ENCODE peak calls at places on chromosomes 5 and 9, in eight cellular contexts. Q is SJSA1, B is vagina, K is colonic mucosa, C is brain microvascular endothelial cell, L is heart left ventricle, S is stomach, F is bronchial epithelial cell. W is an unnamed sample. For H3K27me3, the result is how much of the 10 kb centered on the place peaks cover.

GRCh38 chr9:74951725-74952151 is 974 bp downstream of the C9orf40 start:
- DNase-seq in Q (no peak), B (no peak), K (peak), C (peak), L (peak), S (peak), F (peak), W (peak)

GRCh38 chr9:18463991-18464390 is 10.0 kb upstream of the ADAMTSL1 start:
- DNase-seq in Q (no peak), B (no peak), K (no peak), C (no peak), L (no peak), S (no peak), F (peak), W (no peak)

GRCh38 chr9:6216951-6217350 is 1.3 kb downstream of the IL33 start:
- DNase-seq in Q (no peak), B (no peak), K (no peak), C (no peak), L (no peak), S (no peak), F (no peak), W (no peak)

GRCh38 chr9:4382722-4383317 is 83.0 kb upstream of the GLIS3 start:
- DNase-seq in Q (no peak), B (no peak), K (no peak), C (peak), L (no peak), S (no peak), F (peak), W (no peak)

GRCh38 chr9:117649126-117649525 is 55.1 kb upstream of the TLR4 start:
- DNase-seq in Q (no peak), B (no peak), K (no peak), C (no peak), L (no peak), S (no peak), F (no peak), W (no peak)

GRCh38 chr9:81076131-81076530 is 613.2 kb downstream of the TLE1 start:
- DNase-seq in Q (no peak), B (no peak), K (no peak), C (no peak), L (no peak), S (no peak), F (no peak), W (no peak)

GRCh38 chr5:134873494-134873893 is 677 bp upstream of the TXNDC15 start:
- DNase-seq in Q (no peak), B (no peak), K (no peak), C (no peak), L (no peak), S (no peak), F (no peak), W (no peak)

GRCh38 chr5:41793156-41793770 is 77.0 kb downstream of the OXCT1 start:
- DNase-seq in Q (no peak), B (no peak), K (no peak), C (peak), L (no peak), S (no peak), F (peak), W (no peak)

GRCh38 chr5:123181394-123181801 is 92.4 kb downstream of the PRDM6 start:
- DNase-seq in Q (no peak), B (no peak), K (no peak), C (no peak), L (no peak), S (no peak), F (peak), W (no peak)

GRCh38 chr9:105662184-105663104 is at the start of gene TAL2:
- DNase-seq in Q (no peak), B (no peak), K (no peak), C (no peak), L (no peak), S (no peak), F (no peak), W (no peak)

GRCh38 chr5:59021286-59021673 is 438.4 kb downstream of the RAB3C start:
- DNase-seq in Q (no peak), B (no peak), K (no peak), C (no peak), L (no peak), S (no peak), F (no peak), W (no peak)

GRCh38 chr9:14992516-14992915 is 82.3 kb upstream of the FREM1 start:
- DNase-seq in Q (no peak), B (no peak), K (no peak), C (no peak), L (no peak), S (no peak), F (no peak), W (no peak)

GRCh38 chr5:59674763-59675162 is 218.8 kb downstream of the PDE4D start:
- DNase-seq in Q (no peak), B (no peak), K (no peak), C (no peak), L (no peak), S (no peak), F (peak), W (no peak)

GRCh38 chr9:38052147-38052546 is 16.9 kb downstream of the SHB start:
- DNase-seq in Q (no peak), B (no peak), K (no peak), C (no peak), L (no peak), S (no peak), F (no peak), W (no peak)

GRCh38 chr9:96122756-96123155 is 179.2 kb downstream of the HSD17B3 start:
- DNase-seq in Q (peak), B (no peak), K (no peak), C (peak), L (no peak), S (no peak), F (peak), W (no peak)

GRCh38 chr5:138829341-138829740 is 45.8 kb downstream of the LRRTM2 start:
- DNase-seq in Q (no peak), B (no peak), K (no peak), C (no peak), L (no peak), S (no peak), F (peak), W (no peak)

GRCh38 chr5:124057161-124057814 is 545.3 kb downstream of the CSNK1G3 start:
- DNase-seq in Q (no peak), B (no peak), K (peak), C (no peak), L (no peak), S (peak), F (peak), W (peak)

GRCh38 chr5:172403822-172404221 is 50.5 kb downstream of the SH3PXD2B start:
- DNase-seq in Q (no peak), B (no peak), K (no peak), C (no peak), L (peak), S (no peak), F (no peak), W (no peak)

GRCh38 chr9:129011761-129012281 is 16.3 kb downstream of the SH3GLB2 start:
- DNase-seq in Q (no peak), B (no peak), K (no peak), C (no peak), L (no peak), S (no peak), F (no peak), W (no peak)

GRCh38 chr5:84374568-84374967 is 10.1 kb downstream of the EDIL3 start:
- DNase-seq in Q (no peak), B (no peak), K (no peak), C (peak), L (no peak), S (no peak), F (no peak), W (no peak)

GRCh38 chr9:69744688-69745380 is 15.0 kb downstream of the PTAR1 start:
- DNase-seq in Q (no peak), B (no peak), K (no peak), C (no peak), L (no peak), S (no peak), F (peak), W (no peak)

GRCh38 chr9:121748727-121749546 is 97.5 kb downstream of the DAB2IP start:
- DNase-seq in Q (no peak), B (no peak), K (no peak), C (peak), L (peak), S (no peak), F (no peak), W (no peak)

GRCh38 chr9:125428060-125428481 is 166.4 kb downstream of the GAPVD1 start:
- DNase-seq in Q (no peak), B (no peak), K (no peak), C (no peak), L (no peak), S (peak), F (no peak), W (no peak)

GRCh38 chr5:135356522-135357318 is 42.3 kb downstream of the MACROH2A1 start:
- DNase-seq in Q (no peak), B (no peak), K (peak), C (peak), L (peak), S (peak), F (no peak), W (peak)

GRCh38 chr9:37042421-37042820 is 8.4 kb upstream of the PAX5 start:
- DNase-seq in Q (no peak), B (no peak), K (no peak), C (no peak), L (no peak), S (no peak), F (no peak), W (no peak)
- H3K27me3 ChIP-seq in Q (under half), B (under half), K (under half), C (half or more), L (half or more), S (under half), F (half or more), W (under half)

GRCh38 chr5:96933764-96934163 is 2.1 kb upstream of the LNPEP start:
- DNase-seq in Q (no peak), B (no peak), K (no peak), C (no peak), L (no peak), S (no peak), F (peak), W (no peak)
- H3K27me3 ChIP-seq in Q (under half), B (under half), K (under half), C (under half), L (under half), S (under half), F (under half), W (under half)

GRCh38 chr9:100193078-100193477 is 94.0 kb downstream of the INVS start:
- DNase-seq in Q (no peak), B (no peak), K (no peak), C (no peak), L (no peak), S (no peak), F (no peak), W (no peak)

GRCh38 chr9:100191264-100191663 is 92.2 kb downstream of the INVS start:
- DNase-seq in Q (no peak), B (no peak), K (no peak), C (no peak), L (no peak), S (no peak), F (no peak), W (no peak)

GRCh38 chr9:100197553-100197952 is 98.5 kb downstream of the INVS start:
- DNase-seq in Q (no peak), B (no peak), K (no peak), C (no peak), L (no peak), S (no peak), F (no peak), W (no peak)

GRCh38 chr9:100196828-100197227 is 97.8 kb downstream of the INVS start:
- DNase-seq in Q (no peak), B (no peak), K (no peak), C (no peak), L (no peak), S (no peak), F (no peak), W (no peak)

GRCh38 chr9:100196215-100196614 is 97.2 kb downstream of the INVS start:
- DNase-seq in Q (no peak), B (no peak), K (no peak), C (no peak), L (no peak), S (no peak), F (no peak), W (no peak)
- H3K27me3 ChIP-seq in Q (under half), B (under half), K (under half), C (under half), L (under half), S (under half), F (under half), W (under half)

DNA sequence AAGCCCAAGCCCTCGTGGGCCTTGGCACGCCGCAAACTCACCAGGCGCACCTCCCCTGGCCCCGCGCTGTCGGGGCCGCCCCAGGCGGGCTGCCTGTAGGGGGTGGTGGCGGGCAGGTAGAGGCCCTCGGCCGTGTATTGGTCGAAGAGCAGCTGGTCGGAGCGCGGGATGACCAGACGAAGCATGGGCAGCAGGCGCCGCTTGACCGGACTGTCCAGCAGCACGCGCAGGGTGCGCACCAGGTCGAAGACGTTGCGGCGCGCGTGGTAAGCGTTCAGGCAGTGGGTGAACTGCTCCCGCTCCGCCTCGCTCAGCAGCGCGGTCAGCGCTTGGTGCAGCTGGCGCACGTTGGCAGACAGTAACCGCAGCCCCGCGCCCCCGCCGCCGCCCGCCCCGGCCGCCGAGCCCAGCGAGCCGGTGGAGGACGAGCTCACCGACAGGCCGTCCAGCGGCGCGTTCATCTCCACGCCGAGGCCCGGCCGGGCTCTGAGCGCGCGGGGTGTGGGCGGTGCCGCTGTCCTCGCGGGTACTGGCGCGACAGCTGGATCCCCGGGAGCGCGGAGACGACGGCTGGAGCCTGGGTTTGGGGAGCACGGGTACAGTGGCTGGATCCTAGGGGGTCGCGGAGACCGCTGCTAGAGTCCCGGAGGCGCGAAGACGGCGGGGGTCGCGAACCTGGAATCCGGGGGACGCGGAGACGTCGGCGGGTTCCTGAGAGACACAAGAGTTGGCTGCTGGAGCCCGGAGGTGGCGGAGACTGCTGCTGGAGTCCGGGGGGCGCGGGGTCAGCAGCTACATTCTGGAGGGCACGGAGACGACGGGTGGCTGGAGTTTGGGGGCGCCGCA is 709 bp downstream of the WHRN start:
- DNase-seq in Q (peak), B (no peak), K (peak), C (peak), L (peak), S (peak), F (no peak), W (peak)
- H3K27me3 ChIP-seq in Q (under half), B (under half), K (under half), C (under half), L (half or more), S (under half), F (under half), W (under half)

DNA sequence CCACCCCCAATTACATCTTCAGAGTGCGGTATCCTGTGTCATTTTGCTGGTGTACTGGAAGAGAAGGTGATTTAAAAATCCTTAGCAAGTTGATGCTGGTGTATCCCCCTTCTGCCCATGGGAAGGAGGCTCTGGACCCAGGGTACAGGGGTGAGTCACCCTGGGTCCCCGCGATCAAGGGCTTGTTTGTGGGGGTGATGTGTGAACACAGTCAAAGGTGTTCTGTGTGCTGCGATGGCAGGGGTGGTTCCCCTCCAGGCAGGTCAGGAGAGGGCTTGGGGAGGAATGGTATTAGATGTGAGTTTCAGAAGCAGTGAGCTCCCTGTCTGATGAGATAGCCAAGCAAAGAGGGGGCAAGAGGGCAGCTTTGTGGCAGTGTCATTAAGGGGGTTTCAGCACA is 28.9 kb downstream of the OLFM1 start:
- DNase-seq in Q (no peak), B (no peak), K (no peak), C (no peak), L (no peak), S (no peak), F (no peak), W (no peak)
- H3K27me3 ChIP-seq in Q (under half), B (under half), K (under half), C (under half), L (under half), S (under half), F (under half), W (under half)

DNA sequence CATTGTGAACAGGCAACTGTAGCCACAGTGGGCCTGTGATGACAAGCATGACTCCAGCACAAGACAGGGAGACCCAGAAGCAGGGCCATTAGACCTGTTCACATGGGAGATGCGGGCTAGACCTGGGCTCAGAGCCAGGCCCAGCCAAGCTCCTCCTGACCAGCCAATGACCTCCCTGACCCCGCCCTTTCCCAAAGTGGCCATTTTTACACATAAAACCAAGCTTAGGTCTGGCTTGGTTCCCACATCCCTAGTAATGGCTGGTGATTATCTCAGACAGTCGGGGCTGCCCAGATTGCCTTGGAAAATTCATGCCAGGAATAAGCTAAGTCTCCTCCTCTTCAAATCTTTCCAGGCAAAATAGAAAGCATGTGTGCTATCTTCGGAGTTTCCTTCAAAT is 94.1 kb downstream of the FRMD3 start:
- DNase-seq in Q (no peak), B (no peak), K (no peak), C (no peak), L (peak), S (no peak), F (no peak), W (peak)
- H3K27me3 ChIP-seq in Q (under half), B (under half), K (under half), C (under half), L (under half), S (under half), F (under half), W (under half)

DNA sequence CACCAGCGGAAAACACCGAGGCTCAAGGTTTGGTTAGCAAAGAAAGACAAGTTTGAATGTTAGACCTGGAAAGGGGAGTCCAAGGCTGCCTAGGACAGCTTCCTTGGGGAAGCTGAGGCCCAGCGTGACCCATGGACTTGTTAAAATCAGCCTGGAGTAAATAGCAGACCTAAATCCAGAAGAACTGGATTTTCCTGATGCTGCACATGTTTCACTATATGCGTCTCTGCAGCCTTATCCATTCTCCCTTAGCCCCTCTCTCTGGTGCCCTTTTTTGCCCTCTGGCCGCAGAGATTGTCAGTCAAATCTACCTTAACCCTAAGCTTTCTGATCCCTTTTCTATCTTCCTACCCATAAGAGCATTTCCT is 119.9 kb downstream of the NTRK2 start:
- DNase-seq in Q (no peak), B (no peak), K (no peak), C (no peak), L (no peak), S (no peak), F (peak), W (no peak)
- H3K27me3 ChIP-seq in Q (under half), B (under half), K (under half), C (under half), L (under half), S (under half), F (under half), W (under half)

GRCh38 chr5:6552612-6553011 is 80.2 kb downstream of the NSUN2 start:
- DNase-seq in Q (peak), B (no peak), K (no peak), C (no peak), L (no peak), S (no peak), F (no peak), W (no peak)
- H3K27me3 ChIP-seq in Q (under half), B (under half), K (under half), C (under half), L (under half), S (under half), F (under half), W (under half)

GRCh38 chr5:2136728-2137333 is 254.1 kb upstream of the IRX4 start:
- DNase-seq in Q (no peak), B (no peak), K (no peak), C (no peak), L (no peak), S (no peak), F (no peak), W (no peak)
- H3K27me3 ChIP-seq in Q (under half), B (under half), K (under half), C (under half), L (under half), S (under half), F (under half), W (under half)

DNA sequence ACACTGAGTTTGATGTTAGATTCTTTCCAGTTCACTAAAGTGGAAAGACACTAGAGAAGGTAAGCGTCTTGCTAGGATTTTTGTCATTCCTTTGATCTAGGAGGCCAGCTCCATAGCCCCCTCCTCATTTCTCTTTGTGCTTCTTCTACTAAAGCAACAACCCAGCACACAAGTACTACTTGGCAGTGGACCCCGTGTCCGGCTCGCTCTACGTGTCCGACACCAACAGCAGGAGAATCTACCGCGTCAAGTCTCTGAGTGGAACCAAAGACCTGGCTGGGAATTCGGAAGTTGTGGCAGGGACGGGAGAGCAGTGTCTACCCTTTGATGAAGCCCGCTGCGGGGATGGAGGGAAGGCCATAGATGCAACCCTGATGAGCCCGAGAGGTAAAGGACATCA is 76.6 kb upstream of the WWC1 start:
- DNase-seq in Q (no peak), B (no peak), K (no peak), C (no peak), L (no peak), S (no peak), F (no peak), W (no peak)
- H3K27me3 ChIP-seq in Q (under half), B (under half), K (under half), C (under half), L (under half), S (under half), F (under half), W (under half)